ENCODE peak calls at places on chromosomes 6 and 20, in six cellular contexts. X is RWPE1, B is GM23338, I is tibial nerve, W is suprapubic skin, T is tibial artery. M is an unnamed sample.

GRCh38 chr6:13267142-13267621 is 61.2 kb downstream of the TBC1D7 start:
- DNase-seq in X (no peak), B (no peak), I (no peak), W (no peak), T (no peak), M (peak; percentile 71)

GRCh38 chr20:32920066-32920465 is 61.3 kb downstream of the EFCAB8 start:
- DNase-seq in X (no peak), B (no peak), I (no peak), W (peak; percentile 29), T (no peak), M (no peak)

GRCh38 chr6:93420163-93420806 is 926 bp upstream of the EPHA7 start:
- DNase-seq in X (no peak), B (peak; percentile 52), I (no peak), W (no peak), T (no peak), M (peak; percentile 7)

GRCh38 chr6:136365781-136366354 is 76.2 kb upstream of the BCLAF1 start:
- DNase-seq in X (no peak), B (no peak), I (peak; percentile 15), W (peak; percentile 69), T (peak; percentile 76), M (no peak)

GRCh38 chr6:11381801-11382513 is 149.5 kb upstream of the NEDD9 start:
- DNase-seq in X (no peak), B (no peak), I (peak; percentile 31), W (no peak), T (no peak), M (no peak)

GRCh38 chr6:113565306-113565705 is 291.8 kb upstream of the MARCKS start:
- DNase-seq in X (no peak), B (no peak), I (no peak), W (no peak), T (no peak), M (no peak)

GRCh38 chr6:96545882-96546281 is 17.0 kb upstream of the FHL5 start:
- DNase-seq in X (no peak), B (no peak), I (no peak), W (no peak), T (no peak), M (no peak)

GRCh38 chr20:62779417-62779685 is 16.9 kb upstream of the MRGBP start:
- DNase-seq in X (no peak), B (no peak), I (no peak), W (no peak), T (no peak), M (no peak)

GRCh38 chr6:72649032-72649984 is 27.4 kb downstream of the KCNQ5 start:
- DNase-seq in X (peak; percentile 53), B (no peak), I (peak; percentile 20), W (no peak), T (no peak), M (peak; percentile 75)

GRCh38 chr6:37134622-37135191 is 35.2 kb upstream of the PIM1 start:
- DNase-seq in X (peak; percentile 95), B (no peak), I (peak; percentile 47), W (peak; percentile 75), T (peak; percentile 78), M (peak; percentile 94)

GRCh38 chr20:41172296-41173140 is 35.2 kb downstream of the PLCG1 start:
- DNase-seq in X (no peak), B (no peak), I (no peak), W (peak; percentile 69), T (peak; percentile 42), M (no peak)

GRCh38 chr6:2028457-2029038 is 216.9 kb downstream of the GMDS start:
- DNase-seq in X (no peak), B (no peak), I (no peak), W (no peak), T (no peak), M (no peak)

GRCh38 chr20:10271470-10272219 is 53.0 kb downstream of the SNAP25 start:
- DNase-seq in X (no peak), B (no peak), I (no peak), W (no peak), T (no peak), M (no peak)

GRCh38 chr6:46734867-46735719 is at the start of gene PLA2G7:
- DNase-seq in X (peak; percentile 36), B (peak; percentile 78), I (no peak), W (no peak), T (no peak), M (no peak)

GRCh38 chr6:150915868-150916267 is 50.4 kb downstream of the MTHFD1L start:
- DNase-seq in X (no peak), B (no peak), I (no peak), W (no peak), T (no peak), M (no peak)

GRCh38 chr6:69868961-69869360 is 2.6 kb downstream of the COL19A1 start:
- DNase-seq in X (no peak), B (no peak), I (no peak), W (no peak), T (no peak), M (no peak)

GRCh38 chr6:69866351-69867074 is at the start of gene COL19A1:
- DNase-seq in X (no peak), B (peak; percentile 59), I (no peak), W (no peak), T (no peak), M (no peak)

GRCh38 chr6:69867075-69867911 is 937 bp downstream of the COL19A1 start:
- DNase-seq in X (peak; percentile 15), B (peak; percentile 83), I (no peak), W (peak; percentile 64), T (peak; percentile 41), M (no peak)

GRCh38 chr6:69871107-69871506 is 4.8 kb downstream of the COL19A1 start:
- DNase-seq in X (no peak), B (no peak), I (no peak), W (no peak), T (no peak), M (no peak)

DNA sequence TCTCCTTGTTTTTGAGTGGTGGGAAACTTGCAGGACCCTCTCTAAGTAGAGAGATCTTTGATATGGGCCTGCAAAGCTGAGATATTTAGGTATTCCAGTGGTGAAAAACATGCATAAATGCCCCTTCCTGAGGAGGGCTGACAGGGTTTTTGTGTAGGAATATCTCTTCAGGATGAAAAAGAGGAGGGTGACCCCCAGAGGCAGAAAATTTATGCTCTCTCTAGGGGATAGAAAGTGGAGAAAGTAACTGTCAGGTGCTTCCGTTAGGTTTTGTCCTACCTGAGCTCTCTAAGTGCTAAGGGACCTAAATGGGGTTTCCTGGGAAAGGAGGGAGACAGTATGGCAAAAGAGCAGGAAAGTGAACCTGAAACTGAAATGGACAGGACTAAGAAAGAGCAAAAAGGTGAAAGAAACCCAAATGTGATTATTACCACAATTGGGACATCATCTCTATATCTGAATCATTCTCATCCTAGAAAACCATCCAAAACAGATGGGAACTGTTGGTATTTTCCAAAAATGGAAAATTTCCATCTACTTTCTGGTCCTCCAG is 2.0 kb downstream of the COL19A1 start:
- DNase-seq in X (no peak), B (peak; percentile 17), I (no peak), W (no peak), T (no peak), M (no peak)
- TF ChIP-seq CTCF in X (no peak), B (peak; percentile 42), I (no peak), W (no peak), T (no peak), M (no peak)

GRCh38 chr6:89830385-89830809 is 717 bp downstream of the CASP8AP2 start:
- DNase-seq in X (peak; percentile 11), B (no peak), I (no peak), W (no peak), T (no peak), M (no peak)
- H3K27ac ChIP-seq in X (peak overlapping the region; percentile 86), B (peak overlapping the region; percentile 86), I (no peak overlapping the region), W (peak overlapping the region; percentile 81), T (peak overlapping the region; percentile 77), M (peak overlapping the region; percentile 71)

GRCh38 chr6:162177733-162178132 is 549.8 kb downstream of the PRKN start:
- DNase-seq in X (no peak), B (peak; percentile 51), I (no peak), W (no peak), T (no peak), M (no peak)
- TF ChIP-seq CTCF in X (no peak), B (peak; percentile 55), I (no peak), W (no peak), T (peak; percentile 31), M (peak; percentile 19)

DNA sequence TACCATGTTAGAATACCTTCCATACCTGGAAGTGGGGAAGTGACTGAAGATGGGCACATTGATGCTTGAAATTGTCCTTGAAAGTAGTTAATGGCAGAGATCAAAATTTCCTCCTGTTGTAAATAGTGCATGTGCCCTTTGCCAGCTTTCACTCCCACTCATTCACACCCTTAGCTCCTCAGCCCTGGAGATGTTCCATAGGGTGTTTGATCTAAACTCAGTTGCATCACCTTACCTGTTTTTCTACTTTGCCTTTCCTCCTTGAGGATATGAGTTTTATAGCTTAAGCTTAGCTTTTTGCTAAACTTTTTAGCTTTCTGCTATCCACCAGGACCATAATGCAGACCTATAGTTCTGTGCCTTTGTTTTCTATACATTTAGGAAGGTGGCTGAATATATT is 69.0 kb downstream of the CEP57L1 start:
- DNase-seq in X (peak; percentile 16), B (no peak), I (no peak), W (no peak), T (no peak), M (no peak)
- H3K27ac ChIP-seq in X (no peak overlapping the region), B (no peak overlapping the region), I (no peak overlapping the region), W (no peak overlapping the region), T (no peak overlapping the region), M (no peak overlapping the region)

DNA sequence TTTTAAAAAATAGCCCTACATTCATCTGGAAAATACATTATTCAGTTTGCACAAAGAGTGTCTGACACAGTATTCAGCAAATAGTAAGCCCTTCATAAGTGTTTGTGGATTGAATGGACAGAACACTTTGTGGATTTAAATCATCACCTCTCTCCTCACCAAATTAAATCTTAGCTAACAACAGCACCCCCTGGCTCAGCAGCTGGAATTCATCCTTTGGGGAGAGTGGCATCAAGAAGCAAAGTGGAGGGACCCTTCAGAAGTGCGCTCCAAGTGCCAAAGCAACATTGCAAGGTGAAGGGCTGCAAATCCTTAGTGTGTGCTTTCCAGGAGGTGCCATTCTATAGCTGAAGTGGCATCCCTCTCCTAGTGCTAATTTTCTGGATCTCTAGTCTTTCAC is 891.9 kb downstream of the C6orf118 start:
- DNase-seq in X (no peak), B (peak; percentile 57), I (no peak), W (no peak), T (no peak), M (no peak)
- TF ChIP-seq CTCF in X (no peak), B (peak; percentile 64), I (no peak), W (no peak), T (no peak), M (peak; percentile 19)

GRCh38 chr6:87837444-87837843 is 135.4 kb upstream of the AKIRIN2 start:
- DNase-seq in X (no peak), B (no peak), I (no peak), W (no peak), T (no peak), M (no peak)
- H3K27ac ChIP-seq in X (no peak overlapping the region), B (no peak overlapping the region), I (no peak overlapping the region), W (no peak overlapping the region), T (no peak overlapping the region), M (no peak overlapping the region)

DNA sequence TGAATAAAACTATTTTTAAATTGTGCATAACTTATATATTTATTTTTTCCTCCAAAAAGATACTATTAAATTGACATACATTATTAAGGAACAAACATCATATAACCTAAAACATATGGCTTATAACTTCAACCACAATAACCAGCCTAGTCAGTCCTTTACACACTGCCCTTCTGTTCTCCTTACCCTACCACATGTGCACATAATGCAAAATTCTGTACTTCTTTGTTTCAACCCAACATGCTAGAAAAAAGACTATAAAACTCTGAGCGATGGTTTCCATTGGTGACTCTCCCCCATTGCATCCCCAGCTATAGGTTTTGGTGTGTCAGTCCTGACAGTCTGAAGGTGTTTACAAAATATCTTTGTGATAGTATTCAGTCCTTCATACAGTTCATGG is 14.8 kb upstream of the TTK start:
- DNase-seq in X (no peak), B (no peak), I (no peak), W (no peak), T (no peak), M (no peak)
- TF ChIP-seq CTCF in X (no peak), B (no peak), I (no peak), W (no peak), T (no peak), M (no peak)

GRCh38 chr6:52552278-52552643 is 24.6 kb downstream of the TRAM2 start:
- DNase-seq in X (no peak), B (no peak), I (no peak), W (no peak), T (no peak), M (no peak)
- H3K27ac ChIP-seq in X (peak overlapping the region; percentile 97), B (peak overlapping the region; percentile 80), I (peak overlapping the region; percentile 36), W (peak overlapping the region; percentile 59), T (peak overlapping the region; percentile 86), M (no peak overlapping the region)